ENCODE peak calls at places on chromosomes 3 and 15, in six cellular contexts. One of them, this sample, is unnamed. For H3K4me1, the result is how much of the 10 kb centered on the place peaks cover.

GRCh38 chr3:165195628-165196576 is at the start of gene SLITRK3:
- DNase-seq in right cardiac atrium: peak
- DNase-seq in heart left ventricle: no peak
- DNase-seq in astrocyte: no peak
- DNase-seq in PC-3: no peak
- DNase-seq in GM23338: peak
- DNase-seq in this sample: no peak

GRCh38 chr3:13829311-13829710 is 50.6 kb downstream of the WNT7A start:
- DNase-seq in PC-3: no peak
- DNase-seq in heart left ventricle: no peak
- DNase-seq in astrocyte: no peak
- DNase-seq in right cardiac atrium: no peak
- DNase-seq in GM23338: no peak
- DNase-seq in this sample: no peak

GRCh38 chr3:128468285-128468790 is 1.6 kb upstream of the DNAJB8 start:
- DNase-seq in GM23338: no peak
- DNase-seq in heart left ventricle: no peak
- DNase-seq in PC-3: no peak
- DNase-seq in right cardiac atrium: peak
- DNase-seq in astrocyte: no peak
- DNase-seq in this sample: no peak

GRCh38 chr3:117921908-117922456 is 1112.7 kb downstream of the IGSF11 start:
- DNase-seq in right cardiac atrium: no peak
- DNase-seq in PC-3: no peak
- DNase-seq in heart left ventricle: no peak
- DNase-seq in GM23338: peak
- DNase-seq in astrocyte: no peak
- DNase-seq in this sample: no peak

GRCh38 chr3:76387000-76387399 is 601.7 kb upstream of the ZNF717 start:
- DNase-seq in astrocyte: no peak
- DNase-seq in PC-3: no peak
- DNase-seq in heart left ventricle: no peak
- DNase-seq in GM23338: peak
- DNase-seq in right cardiac atrium: no peak
- DNase-seq in this sample: no peak

GRCh38 chr3:63456901-63457300 is 178.8 kb downstream of the SYNPR start:
- DNase-seq in heart left ventricle: no peak
- DNase-seq in astrocyte: no peak
- DNase-seq in GM23338: no peak
- DNase-seq in PC-3: no peak
- DNase-seq in right cardiac atrium: no peak
- DNase-seq in this sample: no peak

GRCh38 chr3:34869696-34870095 is 769.6 kb upstream of the ARPP21 start:
- DNase-seq in heart left ventricle: no peak
- DNase-seq in GM23338: no peak
- DNase-seq in PC-3: no peak
- DNase-seq in right cardiac atrium: no peak
- DNase-seq in astrocyte: no peak
- DNase-seq in this sample: no peak

GRCh38 chr15:70493787-70494514 is 269.4 kb downstream of the UACA start:
- DNase-seq in right cardiac atrium: no peak
- DNase-seq in heart left ventricle: peak
- DNase-seq in PC-3: no peak
- DNase-seq in GM23338: no peak
- DNase-seq in astrocyte: peak
- DNase-seq in this sample: no peak

GRCh38 chr3:75737831-75738493 is 47.4 kb downstream of the ZNF717 start:
- DNase-seq in astrocyte: peak
- DNase-seq in PC-3: no peak
- DNase-seq in heart left ventricle: no peak
- DNase-seq in right cardiac atrium: no peak
- DNase-seq in GM23338: peak
- DNase-seq in this sample: no peak

GRCh38 chr3:63908081-63908736 is 4.0 kb downstream of the SCAANT1 start:
- DNase-seq in PC-3: no peak
- DNase-seq in GM23338: peak
- DNase-seq in right cardiac atrium: no peak
- DNase-seq in heart left ventricle: no peak
- DNase-seq in astrocyte: no peak
- DNase-seq in this sample: no peak

GRCh38 chr15:25504307-25504706 is 65.5 kb upstream of the UBE3A start:
- DNase-seq in heart left ventricle: no peak
- DNase-seq in GM23338: no peak
- DNase-seq in PC-3: peak
- DNase-seq in astrocyte: peak
- DNase-seq in right cardiac atrium: no peak
- DNase-seq in this sample: no peak

GRCh38 chr3:112847692-112848091 is 1.0 kb upstream of the CD200R1L start:
- DNase-seq in PC-3: no peak
- DNase-seq in astrocyte: no peak
- DNase-seq in heart left ventricle: no peak
- DNase-seq in right cardiac atrium: no peak
- DNase-seq in GM23338: no peak
- DNase-seq in this sample: no peak

GRCh38 chr3:128547368-128547987 is 54.5 kb upstream of the GATA2 start:
- DNase-seq in astrocyte: peak
- DNase-seq in GM23338: no peak
- DNase-seq in right cardiac atrium: no peak
- DNase-seq in heart left ventricle: no peak
- DNase-seq in PC-3: no peak
- DNase-seq in this sample: no peak

GRCh38 chr15:88450125-88450798 is 16.9 kb downstream of the MRPL46 start:
- DNase-seq in PC-3: peak
- DNase-seq in GM23338: peak
- DNase-seq in right cardiac atrium: peak
- DNase-seq in astrocyte: peak
- DNase-seq in heart left ventricle: peak
- DNase-seq in this sample: peak

GRCh38 chr3:115784739-115785571 is 161.6 kb downstream of the GAP43 start:
- DNase-seq in heart left ventricle: no peak
- DNase-seq in GM23338: no peak
- DNase-seq in PC-3: peak
- DNase-seq in right cardiac atrium: no peak
- DNase-seq in astrocyte: peak
- DNase-seq in this sample: no peak

GRCh38 chr15:75058127-75058905 is 34.9 kb downstream of the PPCDC start:
- DNase-seq in PC-3: peak
- DNase-seq in astrocyte: peak
- DNase-seq in right cardiac atrium: no peak
- DNase-seq in GM23338: peak
- DNase-seq in heart left ventricle: no peak
- DNase-seq in this sample: no peak

GRCh38 chr3:12194209-12194608 is 35.5 kb upstream of the TIMP4 start:
- DNase-seq in astrocyte: peak
- DNase-seq in PC-3: peak
- DNase-seq in heart left ventricle: no peak
- DNase-seq in right cardiac atrium: no peak
- DNase-seq in GM23338: no peak
- DNase-seq in this sample: no peak

GRCh38 chr3:10968390-10968789 is 24.2 kb upstream of the SLC6A1 start:
- DNase-seq in right cardiac atrium: no peak
- DNase-seq in heart left ventricle: no peak
- DNase-seq in GM23338: peak
- DNase-seq in astrocyte: no peak
- DNase-seq in PC-3: no peak
- DNase-seq in this sample: no peak

GRCh38 chr3:42032693-42033349 is 58.3 kb upstream of the TRAK1 start:
- DNase-seq in GM23338: no peak
- DNase-seq in PC-3: no peak
- DNase-seq in heart left ventricle: peak
- DNase-seq in right cardiac atrium: peak
- DNase-seq in astrocyte: peak
- DNase-seq in this sample: peak
- H3K4me1 ChIP-seq in GM23338: under half
- H3K4me1 ChIP-seq in PC-3: under half
- H3K4me1 ChIP-seq in heart left ventricle: half or more
- H3K4me1 ChIP-seq in right cardiac atrium: under half
- H3K4me1 ChIP-seq in astrocyte: half or more
- H3K4me1 ChIP-seq in this sample: under half

GRCh38 chr3:186258968-186259367 is 103.1 kb downstream of the DGKG start:
- DNase-seq in PC-3: no peak
- DNase-seq in GM23338: peak
- DNase-seq in right cardiac atrium: no peak
- DNase-seq in astrocyte: no peak
- DNase-seq in heart left ventricle: no peak
- DNase-seq in this sample: no peak
- H3K4me3 ChIP-seq in PC-3: peak
- H3K4me3 ChIP-seq in GM23338: no peak
- H3K4me3 ChIP-seq in right cardiac atrium: no peak
- H3K4me3 ChIP-seq in astrocyte: no peak
- H3K4me3 ChIP-seq in heart left ventricle: no peak
- H3K4me3 ChIP-seq in this sample: no peak

DNA sequence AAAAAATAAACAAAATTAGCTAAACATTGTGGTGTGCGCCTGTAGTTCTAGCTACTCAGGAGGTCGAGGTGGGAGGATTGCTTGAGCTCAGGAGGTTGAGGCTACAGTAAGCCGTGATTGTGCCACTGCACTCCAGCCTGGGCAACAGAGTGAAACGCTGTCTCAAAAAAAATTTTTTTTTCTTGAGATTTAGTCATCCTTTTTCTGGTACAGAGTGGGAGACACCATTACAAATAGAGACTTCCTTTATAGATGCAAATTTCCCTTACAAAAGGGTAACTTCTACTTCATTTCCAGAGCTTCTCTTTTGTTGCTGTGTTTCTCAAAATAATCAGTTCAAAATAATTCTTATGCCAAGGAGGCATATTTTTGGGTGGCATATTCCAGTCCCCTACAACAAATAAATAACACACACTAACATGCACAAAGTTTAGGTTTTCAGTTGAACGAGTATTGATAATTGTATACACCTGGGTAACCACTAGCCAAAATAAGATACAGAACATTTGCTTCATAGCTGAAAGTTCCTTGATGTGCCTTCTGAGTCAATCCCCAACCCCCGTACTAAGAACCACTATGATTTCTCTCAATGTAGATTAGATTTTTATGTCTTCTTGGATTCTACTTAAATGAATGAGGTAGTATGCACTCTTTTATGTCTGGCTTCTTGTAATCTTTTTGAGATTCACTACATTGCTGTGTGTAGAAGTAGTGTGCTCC is 248.9 kb upstream of the PROK2 start:
- DNase-seq in right cardiac atrium: no peak
- DNase-seq in GM23338: no peak
- DNase-seq in heart left ventricle: no peak
- DNase-seq in astrocyte: no peak
- DNase-seq in PC-3: no peak
- DNase-seq in this sample: no peak
- H3K4me1 ChIP-seq in right cardiac atrium: under half
- H3K4me1 ChIP-seq in GM23338: under half
- H3K4me1 ChIP-seq in heart left ventricle: under half
- H3K4me1 ChIP-seq in astrocyte: under half
- H3K4me1 ChIP-seq in PC-3: under half
- H3K4me1 ChIP-seq in this sample: under half

DNA sequence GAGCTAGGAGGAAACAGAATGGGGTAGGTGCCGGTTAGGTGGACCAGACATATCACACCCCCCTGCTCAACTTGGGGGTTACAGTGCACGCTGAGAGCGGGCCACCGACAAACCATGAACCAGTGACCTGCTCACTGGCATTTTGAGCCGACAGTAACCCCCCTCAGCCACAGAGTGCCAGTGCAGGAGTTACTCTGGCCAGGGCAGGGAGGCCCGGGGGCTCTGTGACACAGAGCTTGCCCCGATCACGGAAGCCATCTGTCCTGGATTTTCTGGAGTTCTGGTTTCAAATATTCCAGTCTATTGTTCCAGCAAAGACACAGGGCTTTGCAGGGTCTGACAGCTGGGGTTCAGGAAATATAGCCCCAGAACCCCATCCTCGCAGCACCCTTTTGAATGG is 225.2 kb downstream of the VPS13C start:
- DNase-seq in PC-3: no peak
- DNase-seq in right cardiac atrium: no peak
- DNase-seq in heart left ventricle: no peak
- DNase-seq in astrocyte: no peak
- DNase-seq in GM23338: no peak
- DNase-seq in this sample: no peak
- H3K4me3 ChIP-seq in PC-3: no peak
- H3K4me3 ChIP-seq in right cardiac atrium: no peak
- H3K4me3 ChIP-seq in heart left ventricle: no peak
- H3K4me3 ChIP-seq in astrocyte: no peak
- H3K4me3 ChIP-seq in GM23338: no peak
- H3K4me3 ChIP-seq in this sample: no peak

GRCh38 chr3:179038216-179038898 is 33.3 kb downstream of the ZMAT3 start:
- DNase-seq in PC-3: no peak
- DNase-seq in heart left ventricle: no peak
- DNase-seq in GM23338: no peak
- DNase-seq in right cardiac atrium: no peak
- DNase-seq in astrocyte: no peak
- DNase-seq in this sample: no peak
- H3K4me1 ChIP-seq in PC-3: under half
- H3K4me1 ChIP-seq in heart left ventricle: under half
- H3K4me1 ChIP-seq in GM23338: under half
- H3K4me1 ChIP-seq in right cardiac atrium: under half
- H3K4me1 ChIP-seq in astrocyte: under half
- H3K4me1 ChIP-seq in this sample: under half

GRCh38 chr15:85318048-85318731 is 62.2 kb upstream of the AKAP13 start:
- DNase-seq in PC-3: peak
- DNase-seq in heart left ventricle: peak
- DNase-seq in astrocyte: peak
- DNase-seq in right cardiac atrium: no peak
- DNase-seq in GM23338: no peak
- DNase-seq in this sample: no peak
- H3K4me3 ChIP-seq in PC-3: no peak
- H3K4me3 ChIP-seq in heart left ventricle: no peak
- H3K4me3 ChIP-seq in astrocyte: peak
- H3K4me3 ChIP-seq in right cardiac atrium: no peak
- H3K4me3 ChIP-seq in GM23338: no peak
- H3K4me3 ChIP-seq in this sample: no peak

DNA sequence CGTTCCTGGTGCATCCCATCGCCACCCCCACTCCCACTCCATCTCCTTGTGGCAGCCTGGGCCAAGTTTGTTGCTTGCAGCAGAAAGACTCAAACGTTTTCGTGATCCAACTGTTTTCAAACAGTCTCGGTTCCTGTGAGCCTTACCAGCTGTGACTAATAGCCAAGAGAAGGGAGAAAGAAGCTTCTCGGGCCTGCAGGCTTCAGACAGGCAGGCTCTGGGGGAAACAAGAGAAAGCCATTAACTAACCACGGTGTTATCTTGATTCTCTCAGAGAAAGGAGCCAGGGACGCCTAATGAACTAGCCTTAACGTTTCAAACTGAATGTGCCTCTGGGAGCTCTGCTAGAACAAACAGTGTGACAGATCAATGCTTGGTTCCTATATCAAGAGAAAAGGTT is 742.1 kb downstream of the NR2F2 start:
- DNase-seq in right cardiac atrium: no peak
- DNase-seq in astrocyte: no peak
- DNase-seq in heart left ventricle: no peak
- DNase-seq in GM23338: no peak
- DNase-seq in PC-3: no peak
- DNase-seq in this sample: no peak
- H3K4me1 ChIP-seq in right cardiac atrium: under half
- H3K4me1 ChIP-seq in astrocyte: under half
- H3K4me1 ChIP-seq in heart left ventricle: under half
- H3K4me1 ChIP-seq in GM23338: under half
- H3K4me1 ChIP-seq in PC-3: under half
- H3K4me1 ChIP-seq in this sample: under half

This sample was measured in lung.